ENCODE peak calls at places on chromosomes 16 and 17, in five cellular contexts. D is mammary epithelial cell, B is prostate gland, U is PC-9, S is fibroblast of villous mesenchyme. Q is an unnamed sample.

GRCh38 chr17:72403713-72404209 is 282.9 kb downstream of the SOX9 start:
- DNase-seq in B (no peak), S (no peak), U (no peak), D (no peak), Q (no peak)

GRCh38 chr17:82126479-82127314 is 28.7 kb upstream of the FASN start:
- DNase-seq in U (no peak), D (no peak), S (no peak), B (no peak), Q (no peak)

GRCh38 chr16:11138769-11139623 is 117.0 kb downstream of the SOCS1 start:
- DNase-seq in B (no peak), D (no peak), U (no peak), S (peak; percentile 82), Q (peak; percentile 81)

GRCh38 chr16:19804538-19805323 is 79.9 kb downstream of the GPRC5B start:
- DNase-seq in B (peak; percentile 15), U (peak; percentile 83), S (no peak), D (peak; percentile 46), Q (no peak)

GRCh38 chr16:3147046-3147756 is 12.4 kb downstream of the ZNF213 start:
- DNase-seq in B (no peak), S (no peak), D (no peak), U (no peak), Q (no peak)

GRCh38 chr17:50939795-50940684 is 73.9 kb upstream of the TOB1 start:
- DNase-seq in B (no peak), U (no peak), D (no peak), S (no peak), Q (no peak)

GRCh38 chr17:17780941-17781590 is 55.7 kb downstream of the SREBF1 start:
- DNase-seq in B (no peak), U (peak; percentile 72), D (no peak), S (peak; percentile 93), Q (peak; percentile 71)

GRCh38 chr16:49854227-49855203 is 1.4 kb downstream of the ZNF423 start:
- DNase-seq in D (no peak), U (no peak), B (no peak), S (no peak), Q (no peak)

GRCh38 chr17:41775394-41776226 is 10.9 kb downstream of the JUP start:
- DNase-seq in D (peak; percentile 92), S (no peak), B (no peak), U (no peak), Q (no peak)

GRCh38 chr16:75745823-75746222 is 19.5 kb upstream of the CPHXL start:
- DNase-seq in B (no peak), S (no peak), D (no peak), U (no peak), Q (no peak)

GRCh38 chr16:17468611-17469010 is 2.1 kb downstream of the XYLT1 start:
- DNase-seq in U (no peak), S (no peak), B (no peak), D (no peak), Q (no peak)

GRCh38 chr17:28533091-28533670 is 19.2 kb downstream of the UNC119 start:
- DNase-seq in D (peak; percentile 50), B (peak; percentile 39), S (no peak), U (no peak), Q (no peak)

GRCh38 chr17:68593331-68593710 is 7.8 kb downstream of the FAM20A start:
- DNase-seq in S (no peak), U (no peak), D (no peak), B (no peak), Q (no peak)

GRCh38 chr16:3171855-3172593 is 16.0 kb upstream of the OR1F1 start:
- DNase-seq in B (no peak), U (no peak), D (peak; percentile 84), S (no peak), Q (no peak)

GRCh38 chr16:69085032-69085695 is 20.3 kb upstream of the HAS3 start:
- DNase-seq in D (no peak), U (no peak), S (no peak), B (no peak), Q (no peak)

GRCh38 chr17:335691-336090 is 16.9 kb downstream of the RPH3AL start:
- DNase-seq in S (no peak), D (no peak), B (no peak), U (no peak), Q (no peak)

GRCh38 chr16:12170103-12171025 is 193.8 kb downstream of the SNX29 start:
- DNase-seq in B (no peak), U (no peak), S (peak; percentile 55), D (no peak), Q (no peak)

GRCh38 chr17:37527249-37527851 is 37.7 kb downstream of the DUSP14 start:
- DNase-seq in D (peak; percentile 66), U (peak; percentile 12), B (peak; percentile 37), S (peak; percentile 64), Q (peak; percentile 58)

GRCh38 chr16:901149-901548 is 69.6 kb downstream of the LMF1 start:
- DNase-seq in S (no peak), D (no peak), B (no peak), U (no peak), Q (no peak)

GRCh38 chr16:1776991-1777374 is 4.0 kb upstream of the MRPS34 start:
- DNase-seq in S (no peak), U (no peak), B (no peak), D (no peak), Q (no peak)

GRCh38 chr17:9984768-9985167 is 79.7 kb upstream of the RCVRN start:
- DNase-seq in S (no peak), B (no peak), U (no peak), D (no peak), Q (no peak)

GRCh38 chr17:75344664-75345063 is 55.4 kb upstream of the SLC25A19 start:
- DNase-seq in S (no peak), D (no peak), B (no peak), U (no peak), Q (no peak)

GRCh38 chr17:82252511-82253178 is 20.9 kb downstream of the CSNK1D start:
- DNase-seq in B (no peak), S (no peak), D (no peak), U (no peak), Q (no peak)

GRCh38 chr17:54177606-54178308 is 355.0 kb downstream of the KIF2B start:
- DNase-seq in B (no peak), D (peak; percentile 6), U (no peak), S (no peak), Q (no peak)

GRCh38 chr16:51538707-51539604 is 387.9 kb upstream of the SALL1 start:
- DNase-seq in S (peak; percentile 92), B (no peak), U (no peak), D (peak; percentile 92), Q (peak; percentile 96)

GRCh38 chr17:64535357-64535756 is 28.6 kb downstream of the CEP95 start:
- DNase-seq in U (no peak), D (no peak), S (no peak), B (no peak), Q (peak; percentile 53)

GRCh38 chr17:64533784-64534183 is 27.0 kb downstream of the CEP95 start:
- DNase-seq in S (no peak), D (no peak), U (no peak), B (no peak), Q (no peak)

GRCh38 chr17:64531955-64532371 is 25.2 kb downstream of the CEP95 start:
- DNase-seq in D (no peak), U (no peak), B (no peak), S (no peak), Q (peak; percentile 75)

GRCh38 chr17:64532409-64532808 is 25.6 kb downstream of the CEP95 start:
- DNase-seq in S (no peak), D (no peak), B (no peak), U (no peak), Q (no peak)

DNA sequence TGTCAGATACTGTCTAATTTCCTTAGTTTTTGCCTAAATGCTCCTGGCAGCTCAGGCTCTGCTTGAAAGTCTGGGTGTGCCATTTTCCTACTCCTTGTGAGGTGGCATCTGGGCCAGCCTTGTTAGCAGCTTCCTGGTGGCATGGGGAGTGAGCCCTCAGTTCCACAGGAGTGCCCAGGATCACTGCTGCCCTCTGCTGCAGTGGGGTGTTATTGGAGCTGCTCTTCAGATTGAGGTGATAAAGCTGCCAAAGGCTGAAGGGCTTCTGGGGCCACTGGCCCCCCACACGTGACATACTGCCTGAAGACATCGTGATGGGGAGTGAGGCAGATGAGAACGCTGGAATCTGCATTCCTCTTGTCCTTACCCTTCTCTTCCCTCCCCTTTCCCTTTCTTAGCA is 27.4 kb downstream of the CEP95 start:
- DNase-seq in S (no peak), U (peak; percentile 20), D (no peak), B (no peak), Q (no peak)
- TF ChIP-seq CTCF in S (no peak), U (peak; percentile 40), D (peak; percentile 38), B (no peak), Q (peak; percentile 15)

GRCh38 chr17:49112936-49113335 is 19.6 kb upstream of the B4GALNT2 start:
- DNase-seq in D (no peak), U (no peak), B (no peak), S (no peak), Q (no peak)

GRCh38 chr17:49108318-49108717 is 24.3 kb upstream of the B4GALNT2 start:
- DNase-seq in U (peak; percentile 31), S (no peak), B (peak; percentile 52), D (peak; percentile 37), Q (peak; percentile 88)

GRCh38 chr17:49107211-49107557 is 25.4 kb upstream of the B4GALNT2 start:
- DNase-seq in U (no peak), B (no peak), S (no peak), D (no peak), Q (no peak)

GRCh38 chr17:49111934-49112333 is 20.6 kb upstream of the B4GALNT2 start:
- DNase-seq in S (no peak), B (no peak), U (no peak), D (peak; percentile 78), Q (no peak)

DNA sequence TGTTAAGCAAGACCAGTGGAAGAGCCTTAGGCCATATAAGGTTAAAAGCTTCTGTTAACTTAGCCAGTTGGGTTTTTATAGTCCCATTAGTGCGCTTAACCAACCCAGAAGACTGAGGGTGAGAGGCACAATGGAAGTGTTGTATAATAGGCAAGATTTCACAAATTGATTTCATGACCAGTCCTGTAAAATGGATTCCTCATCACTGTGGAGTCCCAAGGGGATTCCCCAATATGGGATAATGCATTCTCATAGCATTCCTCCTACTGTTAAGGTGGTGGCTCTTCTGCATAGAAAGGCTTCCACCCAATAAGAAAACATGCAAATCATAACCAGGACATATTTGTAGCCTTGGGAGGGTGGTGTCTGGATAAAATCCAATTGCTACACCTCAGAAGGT is 22.1 kb upstream of the B4GALNT2 start:
- DNase-seq in B (no peak), U (no peak), S (no peak), D (peak; percentile 99), Q (no peak)
- H3K4me3 ChIP-seq in B (no peak overlapping the region), U (no peak overlapping the region), S (no peak overlapping the region), D (no peak overlapping the region), Q (no peak overlapping the region)

DNA sequence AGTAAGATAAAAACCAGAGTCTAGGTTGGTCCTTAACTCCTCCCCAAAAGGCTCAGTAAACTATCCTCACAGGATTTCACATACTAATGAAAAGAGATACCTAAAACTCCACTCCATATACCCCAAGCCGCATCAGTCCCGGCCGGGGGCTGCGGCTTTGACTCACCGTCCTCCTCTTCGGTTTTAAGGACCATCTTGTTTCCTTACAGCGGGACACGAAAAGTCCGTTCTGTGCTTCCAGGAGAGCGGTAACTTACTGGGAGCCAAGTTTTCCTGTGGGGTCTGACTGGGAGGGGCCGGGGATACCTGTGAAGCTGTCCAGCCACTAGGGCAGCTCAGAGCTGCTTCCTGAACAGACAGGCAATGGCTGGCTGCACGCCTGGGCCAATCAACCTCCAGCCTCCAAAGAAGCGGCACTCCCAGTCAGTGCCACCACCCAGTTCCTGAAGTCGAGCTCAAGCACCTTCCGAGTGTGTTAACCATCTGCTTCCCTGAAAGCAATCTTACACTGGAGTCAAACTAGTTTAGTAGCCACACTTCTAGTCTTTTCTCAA is 45.5 kb downstream of the CYTH1 start:
- DNase-seq in U (peak; percentile 89), D (peak; percentile 93), S (peak; percentile 54), B (peak; percentile 96), Q (no peak)
- TF ChIP-seq CTCF in U (no peak), D (peak; percentile 41), S (no peak), B (peak; percentile 34), Q (no peak)

GRCh38 chr17:44605116-44605505 is 47.8 kb downstream of the FZD2 start:
- DNase-seq in U (no peak), B (no peak), S (no peak), D (no peak), Q (no peak)
- H3K4me3 ChIP-seq in U (no peak overlapping the region), B (no peak overlapping the region), S (no peak overlapping the region), D (no peak overlapping the region), Q (no peak overlapping the region)

Q was measured in astrocyte of the spinal cord.